ENCODE peak calls at places on chromosomes 2 and 18, in four cellular contexts. One of them, this sample, is unnamed.

GRCh38 chr2:174673876-174674275 is 76.3 kb upstream of the WIPF1 start:
- DNase-seq in GM12878: no peak
- DNase-seq in K562: no peak
- DNase-seq in HepG2: no peak
- DNase-seq in this sample: no peak

GRCh38 chr2:176814740-176815367 is 397.7 kb upstream of the HNRNPA3 start:
- DNase-seq in K562: peak; percentile 39
- DNase-seq in GM12878: peak; percentile 8
- DNase-seq in HepG2: peak; percentile 10
- DNase-seq in this sample: no peak

GRCh38 chr2:118582058-118582457 is 265.4 kb downstream of the EN1 start:
- DNase-seq in HepG2: no peak
- DNase-seq in K562: no peak
- DNase-seq in GM12878: no peak
- DNase-seq in this sample: no peak

GRCh38 chr18:63905361-63905760 is 2.4 kb upstream of the SERPINB10 start:
- DNase-seq in K562: no peak
- DNase-seq in GM12878: no peak
- DNase-seq in HepG2: no peak
- DNase-seq in this sample: no peak

GRCh38 chr2:240387669-240388358 is 47.6 kb upstream of the GPC1 start:
- DNase-seq in K562: peak; percentile 69
- DNase-seq in GM12878: no peak
- DNase-seq in HepG2: peak; percentile 62
- DNase-seq in this sample: no peak

GRCh38 chr2:188404341-188405004 is 112.8 kb downstream of the GULP1 start:
- DNase-seq in K562: no peak
- DNase-seq in GM12878: no peak
- DNase-seq in HepG2: no peak
- DNase-seq in this sample: no peak

GRCh38 chr2:204722207-204722606 is 176.9 kb downstream of the PARD3B start:
- DNase-seq in HepG2: no peak
- DNase-seq in K562: no peak
- DNase-seq in GM12878: no peak
- DNase-seq in this sample: no peak

GRCh38 chr2:160278101-160278888 is 78.2 kb upstream of the ITGB6 start:
- DNase-seq in K562: no peak
- DNase-seq in HepG2: no peak
- DNase-seq in GM12878: no peak
- DNase-seq in this sample: no peak

GRCh38 chr18:48544661-48545415 is 6.0 kb downstream of the CTIF start:
- DNase-seq in K562: no peak
- DNase-seq in HepG2: no peak
- DNase-seq in GM12878: no peak
- DNase-seq in this sample: no peak

DNA sequence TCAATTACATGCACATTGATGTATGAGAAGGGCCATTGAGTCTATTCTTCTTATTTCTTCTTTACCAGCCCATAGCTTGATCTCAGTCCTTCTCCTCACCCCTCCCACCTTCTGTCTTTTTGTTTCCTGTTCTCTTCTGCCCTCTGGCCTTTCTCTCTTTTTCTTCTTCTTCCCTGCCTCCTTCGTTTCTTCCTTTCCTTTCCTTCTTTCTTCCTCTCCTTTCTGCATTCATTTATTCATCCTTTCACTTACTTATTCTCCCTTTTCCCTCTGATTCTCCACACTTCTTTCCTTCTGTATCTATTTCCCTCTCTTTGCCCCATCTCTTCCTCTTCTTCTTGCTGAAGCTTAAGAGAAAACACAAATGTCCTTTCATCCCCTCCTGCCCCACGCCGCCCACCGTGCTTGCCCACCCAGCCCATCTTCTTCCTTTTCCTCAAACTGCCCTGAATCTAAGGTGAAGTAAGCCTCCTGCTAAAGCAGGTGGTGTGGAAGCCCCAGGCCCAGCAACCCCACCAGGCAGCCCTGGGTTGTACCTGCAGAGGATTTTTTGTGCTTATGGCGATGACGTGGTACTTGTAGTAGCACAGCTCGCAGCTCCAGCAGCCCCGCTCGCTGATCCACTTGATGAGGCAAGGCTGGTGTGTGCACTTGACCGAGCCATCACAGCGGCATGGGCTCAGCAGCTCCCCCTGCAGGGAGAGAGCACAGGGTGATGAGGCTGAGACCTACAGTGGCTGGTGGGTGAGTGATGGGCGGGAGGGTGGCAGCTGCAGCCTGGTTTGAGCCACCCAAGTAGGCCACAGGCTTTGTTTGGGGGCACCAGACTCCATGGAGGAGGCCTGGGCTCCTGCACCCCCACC is 89.0 kb downstream of the MARCHF4 start:
- DNase-seq in GM12878: no peak
- DNase-seq in K562: peak; percentile 56
- DNase-seq in HepG2: peak; percentile 38
- DNase-seq in this sample: peak; percentile 93
- TF ChIP-seq CREM in GM12878: no peak
- TF ChIP-seq CREM in K562: peak; percentile 26
- TF ChIP-seq CREM in HepG2: no peak
- TF ChIP-seq CREM in this sample: no peak

GRCh38 chr2:65075605-65076344 is 19.6 kb downstream of the CEP68 start:
- DNase-seq in GM12878: no peak
- DNase-seq in HepG2: peak; percentile 30
- DNase-seq in K562: peak; percentile 48
- DNase-seq in this sample: peak; percentile 36
- TF ChIP-seq CREM in GM12878: no peak
- TF ChIP-seq CREM in HepG2: no peak
- TF ChIP-seq CREM in K562: no peak
- TF ChIP-seq CREM in this sample: no peak

GRCh38 chr2:96116424-96116878 is at the start of gene ADRA2B:
- DNase-seq in K562: peak; percentile 80
- DNase-seq in HepG2: no peak
- DNase-seq in GM12878: no peak
- DNase-seq in this sample: peak; percentile 85
- TF ChIP-seq CREM in K562: no peak
- TF ChIP-seq CREM in HepG2: no peak
- TF ChIP-seq CREM in GM12878: no peak
- TF ChIP-seq CREM in this sample: no peak

DNA sequence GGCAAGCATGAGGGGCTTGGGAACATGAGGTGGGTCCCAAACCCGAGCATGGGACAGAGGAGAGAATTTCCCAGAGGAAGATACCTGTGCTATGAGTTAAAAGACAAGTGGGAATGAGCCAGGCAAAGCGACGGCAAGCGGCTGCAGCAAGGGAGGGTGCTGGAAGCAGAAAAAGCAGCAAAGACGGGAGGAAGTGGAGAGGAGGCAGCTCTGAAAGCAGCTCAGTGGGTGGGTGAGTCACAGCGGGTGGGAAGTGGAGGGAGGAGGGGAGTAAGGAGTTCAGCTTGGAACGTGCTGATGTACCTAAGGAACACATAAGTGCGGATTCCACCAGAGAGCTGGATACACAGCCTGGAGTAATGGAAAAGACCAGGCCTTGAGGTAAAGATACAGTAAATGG is 41.4 kb downstream of the THUMPD2 start:
- DNase-seq in HepG2: no peak
- DNase-seq in GM12878: no peak
- DNase-seq in K562: no peak
- DNase-seq in this sample: peak; percentile 65
- TF ChIP-seq CREM in HepG2: no peak
- TF ChIP-seq CREM in GM12878: no peak
- TF ChIP-seq CREM in K562: no peak
- TF ChIP-seq CREM in this sample: no peak

DNA sequence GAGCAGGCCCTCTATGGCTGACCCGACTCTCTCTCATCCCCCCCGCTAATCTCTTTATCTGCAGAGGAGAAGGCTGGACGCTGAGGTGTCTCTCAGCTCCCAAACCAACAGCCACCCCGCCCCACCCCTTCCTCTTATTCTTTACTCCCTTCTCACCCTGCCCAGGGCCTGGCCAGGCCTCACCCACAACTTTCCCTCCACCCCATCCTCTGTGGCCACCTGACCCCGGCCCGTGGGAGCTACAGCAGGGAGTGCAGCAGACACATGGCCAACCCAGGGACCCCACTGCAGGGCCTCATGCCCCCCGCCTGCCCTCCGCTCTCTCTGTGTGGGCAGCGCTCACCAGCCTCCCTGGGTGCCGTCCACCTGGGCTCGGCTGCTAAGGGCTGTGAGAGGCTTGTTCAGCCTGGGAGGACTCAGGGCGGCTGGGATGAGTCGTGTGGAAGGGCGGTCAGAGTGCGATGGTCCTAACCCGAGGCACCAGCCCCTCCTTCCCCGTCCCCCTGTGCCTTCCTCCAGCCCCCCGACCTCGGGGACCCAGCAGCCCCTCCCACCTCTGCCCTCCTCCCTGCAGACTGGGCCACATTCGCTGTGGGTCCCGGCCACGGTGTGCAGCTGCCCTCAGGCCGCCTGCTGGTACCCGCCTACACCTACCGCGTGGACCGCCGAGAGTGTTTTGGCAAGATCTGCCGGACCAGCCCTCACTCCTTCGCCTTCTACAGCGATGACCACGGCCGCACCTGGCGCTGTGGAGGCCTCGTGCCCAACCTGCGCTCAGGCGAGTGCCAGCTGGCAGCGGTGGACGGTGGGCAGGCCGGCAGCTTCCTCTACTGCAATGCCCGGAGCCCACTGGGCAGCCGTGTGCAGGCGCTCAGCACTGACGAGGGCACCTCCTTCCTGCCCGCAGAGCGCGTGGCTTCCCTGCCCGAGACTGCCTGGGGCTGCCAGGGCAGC is 6.8 kb downstream of the NEU4 start:
- DNase-seq in GM12878: no peak
- DNase-seq in K562: no peak
- DNase-seq in HepG2: no peak
- DNase-seq in this sample: no peak
- TF ChIP-seq CREM in GM12878: no peak
- TF ChIP-seq CREM in K562: no peak
- TF ChIP-seq CREM in HepG2: no peak
- TF ChIP-seq CREM in this sample: no peak

DNA sequence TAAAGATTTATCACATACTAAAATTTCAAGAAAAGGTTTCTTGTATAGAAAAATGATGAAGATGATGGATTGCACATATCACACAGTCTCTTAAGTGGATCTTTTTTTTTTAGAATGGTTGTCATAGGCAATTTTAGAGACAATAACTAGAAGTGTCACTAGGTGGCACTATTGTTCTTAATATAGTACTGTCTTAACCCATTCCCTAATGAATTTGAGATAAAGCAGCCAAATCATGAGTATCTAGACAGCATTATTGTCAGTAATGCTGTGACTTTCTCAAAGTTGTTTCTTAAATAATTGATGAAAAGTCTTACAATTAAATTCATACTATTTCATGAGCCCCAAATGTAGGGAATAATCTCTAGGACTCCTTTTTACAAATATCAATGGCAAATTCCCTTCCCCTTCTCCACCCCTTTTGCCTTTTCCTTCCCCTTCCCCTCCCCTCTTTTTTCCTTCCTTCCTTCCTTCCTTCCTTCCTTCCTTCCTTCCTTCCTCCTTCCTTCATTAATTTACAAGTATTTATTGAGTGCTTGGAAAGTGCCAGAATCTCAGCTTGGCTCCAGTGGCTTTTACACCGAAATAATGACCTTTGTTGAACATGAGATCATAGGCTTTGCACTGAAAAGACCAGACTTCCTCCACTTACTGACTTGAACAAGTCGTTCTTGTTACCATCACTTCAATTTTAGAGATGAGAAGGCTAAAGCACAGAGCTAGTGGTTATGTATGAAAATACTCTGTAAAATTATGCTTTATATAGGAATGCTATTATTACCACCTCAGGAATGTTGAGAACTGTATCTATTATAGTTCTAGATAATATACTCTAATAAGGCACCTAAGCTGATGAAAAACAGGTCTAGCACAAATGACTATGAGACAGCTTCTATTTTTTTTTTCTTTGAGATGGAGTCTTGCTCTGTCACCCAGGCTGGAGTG is 19.8 kb downstream of the MYL12B start:
- DNase-seq in HepG2: peak; percentile 67
- DNase-seq in GM12878: no peak
- DNase-seq in K562: peak; percentile 72
- DNase-seq in this sample: no peak
- TF ChIP-seq CREM in HepG2: no peak
- TF ChIP-seq CREM in GM12878: no peak
- TF ChIP-seq CREM in K562: no peak
- TF ChIP-seq CREM in this sample: no peak

DNA sequence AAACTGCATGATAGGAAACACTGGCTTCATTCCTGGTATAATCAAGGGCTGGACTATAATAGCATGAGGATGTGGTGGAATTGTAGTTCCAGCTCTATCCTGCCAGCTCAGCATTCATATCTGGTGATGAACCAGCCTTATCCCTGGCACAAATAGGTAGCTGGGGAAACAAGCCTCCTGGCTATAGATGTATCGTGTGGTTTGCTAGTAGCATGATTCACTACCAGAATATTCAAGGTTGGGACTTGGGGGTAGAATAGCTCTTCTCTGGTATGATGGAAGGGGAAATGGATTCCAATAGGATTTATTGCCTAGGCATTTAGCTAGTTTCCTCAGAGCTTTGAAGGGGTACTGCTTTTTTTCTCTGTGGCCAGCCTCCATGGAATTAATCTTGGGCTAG is 532.8 kb downstream of the FBXO15 start:
- DNase-seq in HepG2: no peak
- DNase-seq in K562: no peak
- DNase-seq in GM12878: no peak
- DNase-seq in this sample: no peak
- TF ChIP-seq CREM in HepG2: no peak
- TF ChIP-seq CREM in K562: no peak
- TF ChIP-seq CREM in GM12878: no peak
- TF ChIP-seq CREM in this sample: no peak

This sample was measured in WTC11.